ENCODE peak calls at places on chromosomes 2 and 18, in eight cellular contexts. I is tibial artery, G is fibroblast of mammary gland, C is fibroblast of villous mesenchyme, E is BJ, K is cardiac muscle cell, Y is AG09309, S is mammary epithelial cell. P is an unnamed sample.

GRCh38 chr2:206259615-206260426 is 14.6 kb upstream of the ZDBF2 start:
- DNase-seq in E (no peak), S (no peak), I (no peak), Y (no peak), C (no peak), G (no peak), K (no peak), P (no peak)

GRCh38 chr2:102979429-102979828 is 217.6 kb downstream of the TMEM182 start:
- DNase-seq in K (no peak), S (no peak), Y (no peak), C (no peak), E (no peak), G (no peak), I (no peak), P (no peak)

GRCh38 chr2:204019572-204020501 is 83.3 kb downstream of the ICOS start:
- DNase-seq in E (no peak), Y (no peak), K (no peak), I (no peak), S (peak), C (no peak), G (peak), P (no peak)

GRCh38 chr18:48222118-48222517 is 187.1 kb downstream of the ZBTB7C start:
- DNase-seq in G (peak), E (no peak), I (no peak), S (peak), Y (no peak), K (peak), C (peak), P (peak)

GRCh38 chr2:214019229-214019972 is 391.5 kb upstream of the VWC2L start:
- DNase-seq in G (peak), I (peak), E (peak), S (peak), Y (peak), C (peak), K (peak), P (peak)

GRCh38 chr18:52339891-52340371 is at the start of gene DCC:
- DNase-seq in Y (no peak), G (peak), E (no peak), S (peak), I (no peak), C (no peak), K (peak), P (peak)

GRCh38 chr2:70312560-70312959 is 10.7 kb upstream of the FAM136A start:
- DNase-seq in Y (no peak), C (no peak), G (no peak), K (no peak), I (no peak), E (no peak), S (no peak), P (no peak)

GRCh38 chr2:2597712-2598111 is 266.6 kb upstream of the MYT1L start:
- DNase-seq in I (no peak), S (no peak), C (no peak), Y (no peak), E (no peak), K (no peak), G (no peak), P (no peak)

GRCh38 chr2:174003635-174004310 is 38.6 kb upstream of the SP3 start:
- DNase-seq in K (no peak), Y (no peak), I (no peak), G (no peak), S (no peak), C (no peak), E (no peak), P (no peak)

GRCh38 chr2:47271054-47272000 is 116.2 kb upstream of the STPG4 start:
- DNase-seq in K (no peak), I (no peak), S (no peak), Y (no peak), G (no peak), E (no peak), C (no peak), P (no peak)

GRCh38 chr18:57882465-57882864 is 79.3 kb upstream of the ATP8B1 start:
- DNase-seq in I (no peak), C (no peak), E (no peak), S (no peak), K (no peak), G (no peak), Y (no peak), P (no peak)

GRCh38 chr18:10128906-10129305 is 215.1 kb downstream of the VAPA start:
- DNase-seq in I (no peak), G (no peak), Y (no peak), E (no peak), S (no peak), K (no peak), C (no peak), P (no peak)

GRCh38 chr2:4130651-4131050 is 427.3 kb downstream of the DCDC2C start:
- DNase-seq in K (no peak), G (no peak), I (no peak), E (no peak), C (no peak), S (no peak), Y (no peak), P (no peak)

GRCh38 chr2:8458461-8459459 is 223.1 kb upstream of the ID2 start:
- DNase-seq in I (no peak), K (no peak), C (no peak), Y (no peak), S (no peak), G (no peak), E (no peak), P (no peak)

GRCh38 chr2:154537845-154538244 is 160.7 kb upstream of the KCNJ3 start:
- DNase-seq in E (no peak), S (no peak), K (no peak), C (no peak), I (no peak), G (no peak), Y (no peak), P (no peak)

GRCh38 chr18:525066-525797 is 24.7 kb upstream of the COLEC12 start:
- DNase-seq in I (no peak), Y (peak), S (peak), E (peak), G (peak), K (no peak), C (peak), P (peak)

GRCh38 chr2:46091004-46091403 is 206.2 kb upstream of the EPAS1 start:
- DNase-seq in I (no peak), C (no peak), Y (no peak), S (no peak), K (no peak), E (no peak), G (no peak), P (no peak)

GRCh38 chr2:42169869-42170465 is 814 bp downstream of the EML4 start:
- DNase-seq in I (no peak), Y (no peak), K (no peak), S (no peak), G (no peak), E (no peak), C (peak), P (no peak)

GRCh38 chr2:77458216-77458615 is 64.0 kb downstream of the LRRTM4 start:
- DNase-seq in K (no peak), E (no peak), I (no peak), C (no peak), Y (no peak), G (no peak), S (no peak), P (no peak)

GRCh38 chr18:3799515-3799914 is 349.5 kb downstream of the TGIF1 start:
- DNase-seq in E (no peak), C (peak), K (peak), Y (no peak), I (no peak), G (no peak), S (no peak), P (no peak)

GRCh38 chr2:210072493-210072892 is 70.1 kb downstream of the RPE start:
- DNase-seq in E (no peak), G (no peak), C (no peak), I (no peak), K (no peak), Y (no peak), S (no peak), P (no peak)

GRCh38 chr2:210072922-210073509 is 70.6 kb downstream of the RPE start:
- DNase-seq in I (no peak), K (peak), G (peak), E (peak), C (peak), S (peak), Y (peak), P (peak)
- TF ChIP-seq CTCF in I (peak), K (peak), G (peak), E (peak), C (peak), S (peak), Y (peak), P (peak)

DNA sequence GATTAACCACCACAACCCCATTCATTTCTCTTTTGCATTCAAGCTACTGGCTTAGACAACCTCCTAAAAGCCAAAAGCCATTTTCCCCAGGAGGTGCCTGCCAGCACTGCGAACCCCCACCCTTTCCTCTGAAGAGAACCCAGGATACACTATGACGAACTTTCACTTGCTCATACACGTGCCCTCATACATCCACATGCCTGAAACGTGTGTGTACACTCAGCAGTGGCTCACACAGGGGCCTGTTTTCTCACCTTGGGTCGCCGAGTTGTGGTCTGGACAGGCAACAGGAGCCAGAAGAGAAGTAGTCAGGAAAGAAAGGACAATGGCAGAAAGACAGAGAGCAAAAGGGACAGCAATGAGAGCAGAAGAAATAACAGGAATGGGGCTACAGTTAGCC is 7.4 kb downstream of the DCTN1 start:
- DNase-seq in I (no peak), C (no peak), S (no peak), E (no peak), K (no peak), G (no peak), Y (no peak), P (no peak)
- H3K4me3 ChIP-seq in I (no peak), C (no peak), S (no peak), E (no peak), K (no peak), G (no peak), Y (no peak), P (no peak)

GRCh38 chr2:207311316-207312005 is 145.7 kb upstream of the KLF7 start:
- DNase-seq in C (peak), Y (peak), I (peak), S (peak), G (peak), E (peak), K (no peak), P (peak)
- TF ChIP-seq CTCF in C (peak), Y (peak), I (no peak), S (no peak), G (peak), E (peak), K (peak), P (peak)

GRCh38 chr2:233360771-233361176 is 6.5 kb downstream of the DGKD start:
- DNase-seq in C (peak), I (no peak), S (no peak), K (no peak), Y (no peak), E (no peak), G (no peak), P (no peak)

GRCh38 chr2:233356546-233357308 is 2.4 kb downstream of the DGKD start:
- DNase-seq in C (no peak), K (no peak), E (no peak), G (no peak), S (no peak), Y (no peak), I (no peak), P (peak)

GRCh38 chr2:233359823-233360222 is 5.5 kb downstream of the DGKD start:
- DNase-seq in Y (no peak), S (no peak), I (no peak), G (no peak), C (no peak), E (no peak), K (no peak), P (no peak)

GRCh38 chr2:233358335-233358734 is 4.0 kb downstream of the DGKD start:
- DNase-seq in I (no peak), E (no peak), K (no peak), S (no peak), C (peak), G (no peak), Y (peak), P (no peak)

DNA sequence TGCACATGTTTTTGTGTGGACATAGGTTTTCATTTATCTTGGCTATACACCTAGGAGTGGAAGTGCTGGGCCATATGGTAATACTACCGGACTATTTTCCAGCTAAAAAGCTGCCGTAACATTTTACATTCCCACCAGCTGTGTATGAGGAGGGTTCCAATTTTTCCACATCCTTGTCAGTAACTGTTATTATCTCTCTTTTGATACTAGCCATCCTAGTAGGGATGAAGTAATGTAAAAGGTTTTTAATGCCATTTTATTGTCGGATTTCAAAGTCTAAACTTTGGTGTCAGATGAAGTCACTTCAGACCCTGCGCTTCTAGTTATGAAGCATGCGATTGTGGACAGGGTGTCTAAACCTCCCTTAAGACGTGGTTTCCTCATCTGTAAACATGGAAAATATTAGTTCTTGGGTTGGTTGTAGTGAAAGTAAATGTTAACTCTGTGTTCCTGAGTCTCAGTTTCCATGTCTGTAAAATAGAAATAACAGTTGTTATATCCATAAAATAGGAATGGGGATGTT is 4.6 kb downstream of the DGKD start:
- DNase-seq in E (no peak), K (no peak), G (no peak), C (peak), Y (no peak), I (no peak), S (no peak), P (no peak)
- H3K4me3 ChIP-seq in E (no peak), K (no peak), G (no peak), C (no peak), Y (no peak), I (no peak), S (no peak), P (no peak)

GRCh38 chr2:27093430-27094352 is 7.1 kb downstream of the KHK start:
- DNase-seq in I (no peak), C (no peak), Y (no peak), K (no peak), S (no peak), E (no peak), G (no peak), P (no peak)
- TF ChIP-seq CTCF in I (no peak), C (no peak), Y (no peak), K (no peak), S (no peak), E (no peak), G (no peak), P (no peak)

DNA sequence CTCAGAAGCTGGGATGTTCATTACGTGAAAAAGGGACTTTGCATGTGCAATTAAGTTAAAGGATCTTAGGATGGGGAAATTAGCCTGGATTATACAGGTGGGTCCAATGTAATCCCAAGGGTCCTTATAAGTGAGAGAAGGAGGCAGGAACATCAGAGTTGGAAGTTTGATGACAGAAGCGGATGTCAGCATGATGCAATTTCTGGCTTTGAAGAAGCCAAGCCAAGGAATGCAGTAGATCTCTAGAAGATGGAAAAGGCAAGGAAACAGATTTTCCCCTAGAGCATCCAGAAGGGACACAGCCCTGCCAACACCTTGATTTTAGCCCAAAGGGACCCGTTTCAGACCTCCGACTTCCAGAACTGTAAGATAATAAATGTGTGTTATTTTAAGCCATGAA is 136.4 kb downstream of the LNPK start:
- DNase-seq in Y (no peak), C (no peak), G (no peak), I (no peak), K (no peak), S (no peak), E (no peak), P (no peak)
- H3K4me3 ChIP-seq in Y (no peak), C (no peak), G (no peak), I (no peak), K (no peak), S (no peak), E (no peak), P (no peak)

GRCh38 chr2:20192781-20193180 is 32.1 kb downstream of the SDC1 start:
- DNase-seq in S (no peak), Y (no peak), K (no peak), I (no peak), E (no peak), C (no peak), G (no peak), P (no peak)

GRCh38 chr2:20191714-20192569 is 33.0 kb downstream of the SDC1 start:
- DNase-seq in S (no peak), I (no peak), Y (no peak), C (no peak), K (no peak), G (no peak), E (no peak), P (no peak)

GRCh38 chr2:20190170-20190569 is 34.8 kb downstream of the SDC1 start:
- DNase-seq in Y (no peak), C (no peak), I (no peak), K (no peak), E (no peak), G (no peak), S (no peak), P (no peak)

GRCh38 chr2:20189299-20189931 is 35.5 kb downstream of the SDC1 start:
- DNase-seq in Y (no peak), I (no peak), S (no peak), E (no peak), K (no peak), G (no peak), C (no peak), P (no peak)

DNA sequence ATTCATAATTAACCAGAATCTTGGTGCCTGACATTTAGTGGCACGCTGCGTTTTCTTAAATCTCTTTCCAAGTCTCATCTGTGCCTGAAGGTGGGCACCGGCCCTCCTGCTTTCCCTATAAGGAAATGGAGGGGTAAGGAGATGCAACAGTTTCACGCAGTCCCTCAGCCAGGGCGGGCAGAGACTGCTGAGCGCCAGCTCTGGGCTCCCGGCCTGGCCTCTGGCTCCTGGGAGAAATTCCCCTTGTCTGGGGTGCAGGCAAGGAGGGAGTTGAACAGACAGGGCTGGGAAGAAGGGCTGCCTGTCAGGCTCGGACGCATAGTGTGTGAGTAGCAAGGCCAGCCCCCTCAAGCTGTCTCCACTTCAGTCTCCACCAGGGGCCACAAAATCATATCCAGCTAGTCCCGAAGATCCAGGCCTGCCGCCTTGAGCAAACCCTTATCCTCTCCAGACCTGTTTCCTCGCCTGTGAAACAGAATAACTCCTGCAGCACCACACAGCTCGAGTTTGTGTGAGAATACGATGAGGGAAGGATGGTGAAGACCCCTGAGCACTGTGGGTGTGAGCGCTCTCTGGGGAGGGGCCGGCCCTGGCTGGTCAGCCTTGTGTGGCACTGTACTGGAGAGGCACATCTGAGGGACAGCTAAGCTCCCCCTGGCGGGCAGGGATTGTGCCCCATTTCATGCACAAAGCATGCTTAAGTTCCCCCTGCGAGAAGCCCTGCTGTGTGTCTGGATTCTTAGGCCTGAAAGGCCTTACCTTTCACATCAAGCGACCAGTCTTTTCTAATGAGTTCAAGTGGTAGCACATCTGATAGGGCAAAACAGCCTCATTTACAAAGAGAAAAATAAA is 33.8 kb downstream of the SDC1 start:
- DNase-seq in K (peak), C (no peak), Y (no peak), G (peak), E (no peak), I (no peak), S (no peak), P (peak)
- TF ChIP-seq CTCF in K (peak), C (no peak), Y (peak), G (no peak), E (peak), I (no peak), S (peak), P (peak)

GRCh38 chr2:160408575-160409291 is 84.9 kb downstream of the RBMS1 start:
- DNase-seq in Y (no peak), S (no peak), C (peak), G (no peak), I (no peak), K (no peak), E (no peak), P (no peak)
- H3K4me3 ChIP-seq in Y (no peak), S (no peak), C (peak), G (peak), I (peak), K (peak), E (peak), P (peak)

DNA sequence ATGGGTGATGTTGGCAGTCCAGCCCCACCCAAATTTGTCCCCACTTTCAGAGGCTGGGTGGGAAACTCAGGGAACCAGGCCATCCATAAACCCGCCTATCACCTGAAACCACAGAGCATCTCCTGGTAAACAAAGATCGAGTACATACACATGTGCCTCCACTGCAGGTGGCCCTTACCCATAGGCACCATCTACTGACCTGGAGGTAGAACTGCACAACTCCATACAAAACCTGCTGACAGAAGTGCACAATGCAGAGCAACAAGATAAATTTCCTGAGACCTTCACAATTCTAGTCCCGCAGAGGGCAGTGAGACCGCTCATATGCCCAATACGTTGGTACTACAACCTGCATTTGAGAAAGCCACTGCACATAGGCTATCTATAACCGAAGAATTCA is 856.3 kb downstream of the SUCLG1 start:
- DNase-seq in G (no peak), C (no peak), E (no peak), S (no peak), K (no peak), Y (no peak), I (no peak), P (no peak)
- TF ChIP-seq CTCF in G (no peak), C (no peak), E (no peak), S (peak), K (no peak), Y (no peak), I (no peak), P (no peak)

P was measured in fibroblast of pulmonary artery.